ENCODE peak calls at places on chromosome 14, in four cellular contexts. N, V, L and X are unnamed samples.

GRCh38 chr14:94716976-94717375 is 52.9 kb downstream of the GSC start:
- DNase-seq in V (no peak), L (no peak), N (no peak), X (no peak)

GRCh38 chr14:30757082-30757481 is 117.3 kb upstream of the COCH start:
- DNase-seq in L (no peak), N (no peak), V (no peak), X (no peak)

GRCh38 chr14:38065101-38065762 is 142.5 kb upstream of the SSTR1 start:
- DNase-seq in V (no peak), L (no peak), N (peak), X (no peak)

GRCh38 chr14:24080888-24081738 is 9.8 kb downstream of the CPNE6 start:
- DNase-seq in V (peak), N (peak), L (peak), X (no peak)

GRCh38 chr14:43795600-43796228 is 711.4 kb downstream of the FSCB start:
- DNase-seq in L (peak), V (no peak), N (no peak), X (no peak)

GRCh38 chr14:24075485-24076301 is 4.3 kb downstream of the CPNE6 start:
- DNase-seq in L (no peak), N (no peak), V (no peak), X (no peak)

GRCh38 chr14:96053600-96054381 is 14.6 kb downstream of the C14orf132 start:
- DNase-seq in V (no peak), N (no peak), L (no peak), X (peak)

GRCh38 chr14:103488960-103489359 is 33.7 kb downstream of the CKB start:
- DNase-seq in N (no peak), V (no peak), L (no peak), X (no peak)

GRCh38 chr14:103296987-103297386 is 37.0 kb upstream of the EIF5 start:
- DNase-seq in N (no peak), V (no peak), L (no peak), X (no peak)

GRCh38 chr14:84006643-84007137 is 1523.3 kb upstream of the FLRT2 start:
- DNase-seq in V (no peak), N (no peak), L (no peak), X (no peak)